ENCODE peak calls at places on chromosomes 13 and 19, in ten cellular contexts. One of them, this sample, is unnamed.

GRCh38 chr13:48500652-48501197 is 32.2 kb downstream of the RCBTB2 start:
- DNase-seq in CD4-positive, alpha-beta T cell: no peak
- DNase-seq in Peyer's patch: no peak
- DNase-seq in AG09309: peak
- DNase-seq in body of pancreas: no peak
- DNase-seq in tibial nerve: no peak
- DNase-seq in stomach: no peak
- DNase-seq in pancreas: no peak
- DNase-seq in fibroblast of the aortic adventitia: peak
- DNase-seq in progenitor cell of endocrine pancreas: no peak
- DNase-seq in this sample: no peak

GRCh38 chr19:51024924-51025323 is 1.5 kb downstream of the KLK11 start:
- DNase-seq in AG09309: no peak
- DNase-seq in tibial nerve: no peak
- DNase-seq in body of pancreas: no peak
- DNase-seq in fibroblast of the aortic adventitia: no peak
- DNase-seq in stomach: no peak
- DNase-seq in pancreas: no peak
- DNase-seq in CD4-positive, alpha-beta T cell: no peak
- DNase-seq in Peyer's patch: no peak
- DNase-seq in progenitor cell of endocrine pancreas: no peak
- DNase-seq in this sample: no peak

GRCh38 chr13:110301606-110302131 is 5.3 kb downstream of the COL4A1 start:
- DNase-seq in body of pancreas: no peak
- DNase-seq in CD4-positive, alpha-beta T cell: no peak
- DNase-seq in tibial nerve: no peak
- DNase-seq in progenitor cell of endocrine pancreas: no peak
- DNase-seq in fibroblast of the aortic adventitia: no peak
- DNase-seq in AG09309: no peak
- DNase-seq in stomach: no peak
- DNase-seq in Peyer's patch: peak
- DNase-seq in pancreas: no peak
- DNase-seq in this sample: no peak

GRCh38 chr13:43684947-43685725 is 101.6 kb downstream of the ENOX1 start:
- DNase-seq in tibial nerve: no peak
- DNase-seq in progenitor cell of endocrine pancreas: no peak
- DNase-seq in AG09309: no peak
- DNase-seq in Peyer's patch: no peak
- DNase-seq in pancreas: no peak
- DNase-seq in stomach: no peak
- DNase-seq in CD4-positive, alpha-beta T cell: no peak
- DNase-seq in fibroblast of the aortic adventitia: no peak
- DNase-seq in body of pancreas: no peak
- DNase-seq in this sample: no peak

GRCh38 chr19:41296323-41296935 is 13.5 kb upstream of the CCDC97 start:
- DNase-seq in pancreas: no peak
- DNase-seq in AG09309: no peak
- DNase-seq in stomach: no peak
- DNase-seq in progenitor cell of endocrine pancreas: no peak
- DNase-seq in fibroblast of the aortic adventitia: no peak
- DNase-seq in CD4-positive, alpha-beta T cell: no peak
- DNase-seq in tibial nerve: no peak
- DNase-seq in Peyer's patch: no peak
- DNase-seq in body of pancreas: no peak
- DNase-seq in this sample: no peak

GRCh38 chr13:42047561-42048322 is 706 bp upstream of the DGKH start:
- DNase-seq in progenitor cell of endocrine pancreas: peak
- DNase-seq in Peyer's patch: peak
- DNase-seq in CD4-positive, alpha-beta T cell: no peak
- DNase-seq in stomach: peak
- DNase-seq in fibroblast of the aortic adventitia: peak
- DNase-seq in pancreas: no peak
- DNase-seq in tibial nerve: peak
- DNase-seq in AG09309: no peak
- DNase-seq in body of pancreas: peak
- DNase-seq in this sample: peak

GRCh38 chr19:15869109-15869555 is 28.7 kb downstream of the CYP4F2 start:
- DNase-seq in CD4-positive, alpha-beta T cell: peak
- DNase-seq in body of pancreas: peak
- DNase-seq in stomach: peak
- DNase-seq in AG09309: no peak
- DNase-seq in pancreas: peak
- DNase-seq in tibial nerve: peak
- DNase-seq in fibroblast of the aortic adventitia: peak
- DNase-seq in progenitor cell of endocrine pancreas: no peak
- DNase-seq in Peyer's patch: peak
- DNase-seq in this sample: no peak

GRCh38 chr13:28459911-28460310 is 35.0 kb downstream of the FLT1 start:
- DNase-seq in body of pancreas: no peak
- DNase-seq in stomach: no peak
- DNase-seq in Peyer's patch: no peak
- DNase-seq in pancreas: no peak
- DNase-seq in progenitor cell of endocrine pancreas: no peak
- DNase-seq in fibroblast of the aortic adventitia: no peak
- DNase-seq in tibial nerve: no peak
- DNase-seq in CD4-positive, alpha-beta T cell: no peak
- DNase-seq in AG09309: no peak
- DNase-seq in this sample: no peak

GRCh38 chr19:1417145-1417544 is 9.8 kb downstream of the DAZAP1 start:
- DNase-seq in AG09309: no peak
- DNase-seq in pancreas: no peak
- DNase-seq in fibroblast of the aortic adventitia: peak
- DNase-seq in progenitor cell of endocrine pancreas: no peak
- DNase-seq in tibial nerve: no peak
- DNase-seq in Peyer's patch: no peak
- DNase-seq in body of pancreas: peak
- DNase-seq in stomach: no peak
- DNase-seq in CD4-positive, alpha-beta T cell: no peak
- DNase-seq in this sample: no peak

GRCh38 chr13:77429320-77430142 is 102.6 kb upstream of the MYCBP2 start:
- DNase-seq in AG09309: peak
- DNase-seq in tibial nerve: no peak
- DNase-seq in body of pancreas: no peak
- DNase-seq in progenitor cell of endocrine pancreas: no peak
- DNase-seq in CD4-positive, alpha-beta T cell: no peak
- DNase-seq in stomach: no peak
- DNase-seq in pancreas: no peak
- DNase-seq in Peyer's patch: no peak
- DNase-seq in fibroblast of the aortic adventitia: no peak
- DNase-seq in this sample: no peak

GRCh38 chr13:48976677-48977625 is 1.2 kb downstream of the FNDC3A start:
- DNase-seq in fibroblast of the aortic adventitia: peak
- DNase-seq in tibial nerve: peak
- DNase-seq in AG09309: no peak
- DNase-seq in body of pancreas: no peak
- DNase-seq in Peyer's patch: no peak
- DNase-seq in stomach: no peak
- DNase-seq in progenitor cell of endocrine pancreas: no peak
- DNase-seq in CD4-positive, alpha-beta T cell: no peak
- DNase-seq in pancreas: peak
- DNase-seq in this sample: no peak

GRCh38 chr13:20847298-20847697 is 55.2 kb downstream of the XPO4 start:
- DNase-seq in CD4-positive, alpha-beta T cell: no peak
- DNase-seq in tibial nerve: no peak
- DNase-seq in stomach: no peak
- DNase-seq in fibroblast of the aortic adventitia: peak
- DNase-seq in AG09309: no peak
- DNase-seq in pancreas: no peak
- DNase-seq in progenitor cell of endocrine pancreas: no peak
- DNase-seq in body of pancreas: no peak
- DNase-seq in Peyer's patch: no peak
- DNase-seq in this sample: no peak

GRCh38 chr19:12139885-12140544 is at the start of gene ZNF20:
- DNase-seq in stomach: peak
- DNase-seq in body of pancreas: peak
- DNase-seq in tibial nerve: peak
- DNase-seq in AG09309: peak
- DNase-seq in fibroblast of the aortic adventitia: peak
- DNase-seq in progenitor cell of endocrine pancreas: peak
- DNase-seq in CD4-positive, alpha-beta T cell: peak
- DNase-seq in pancreas: peak
- DNase-seq in Peyer's patch: peak
- DNase-seq in this sample: peak

GRCh38 chr19:12140545-12141404 is 625 bp upstream of the ZNF20 start:
- DNase-seq in CD4-positive, alpha-beta T cell: peak
- DNase-seq in AG09309: peak
- DNase-seq in Peyer's patch: peak
- DNase-seq in body of pancreas: peak
- DNase-seq in tibial nerve: peak
- DNase-seq in fibroblast of the aortic adventitia: peak
- DNase-seq in stomach: peak
- DNase-seq in progenitor cell of endocrine pancreas: peak
- DNase-seq in pancreas: peak
- DNase-seq in this sample: peak

GRCh38 chr19:12141405-12141736 is 1.2 kb upstream of the ZNF20 start:
- DNase-seq in progenitor cell of endocrine pancreas: no peak
- DNase-seq in body of pancreas: no peak
- DNase-seq in tibial nerve: no peak
- DNase-seq in fibroblast of the aortic adventitia: no peak
- DNase-seq in CD4-positive, alpha-beta T cell: no peak
- DNase-seq in AG09309: no peak
- DNase-seq in pancreas: no peak
- DNase-seq in Peyer's patch: no peak
- DNase-seq in stomach: no peak
- DNase-seq in this sample: no peak

GRCh38 chr19:12139309-12139708 is 841 bp downstream of the ZNF20 start:
- DNase-seq in Peyer's patch: no peak
- DNase-seq in stomach: no peak
- DNase-seq in pancreas: no peak
- DNase-seq in progenitor cell of endocrine pancreas: no peak
- DNase-seq in CD4-positive, alpha-beta T cell: no peak
- DNase-seq in fibroblast of the aortic adventitia: peak
- DNase-seq in tibial nerve: no peak
- DNase-seq in body of pancreas: no peak
- DNase-seq in AG09309: no peak
- DNase-seq in this sample: no peak

GRCh38 chr19:12137541-12137940 is 2.6 kb downstream of the ZNF20 start:
- DNase-seq in CD4-positive, alpha-beta T cell: peak
- DNase-seq in AG09309: no peak
- DNase-seq in tibial nerve: no peak
- DNase-seq in Peyer's patch: no peak
- DNase-seq in fibroblast of the aortic adventitia: no peak
- DNase-seq in body of pancreas: no peak
- DNase-seq in stomach: no peak
- DNase-seq in progenitor cell of endocrine pancreas: no peak
- DNase-seq in pancreas: no peak
- DNase-seq in this sample: no peak
- TF ChIP-seq CTCF in CD4-positive, alpha-beta T cell: peak
- TF ChIP-seq CTCF in AG09309: no peak
- TF ChIP-seq CTCF in tibial nerve: no peak
- TF ChIP-seq CTCF in Peyer's patch: peak
- TF ChIP-seq CTCF in fibroblast of the aortic adventitia: no peak
- TF ChIP-seq CTCF in body of pancreas: no peak
- TF ChIP-seq CTCF in stomach: peak
- TF ChIP-seq CTCF in progenitor cell of endocrine pancreas: no peak
- TF ChIP-seq CTCF in pancreas: no peak
- TF ChIP-seq CTCF in this sample: no peak

DNA sequence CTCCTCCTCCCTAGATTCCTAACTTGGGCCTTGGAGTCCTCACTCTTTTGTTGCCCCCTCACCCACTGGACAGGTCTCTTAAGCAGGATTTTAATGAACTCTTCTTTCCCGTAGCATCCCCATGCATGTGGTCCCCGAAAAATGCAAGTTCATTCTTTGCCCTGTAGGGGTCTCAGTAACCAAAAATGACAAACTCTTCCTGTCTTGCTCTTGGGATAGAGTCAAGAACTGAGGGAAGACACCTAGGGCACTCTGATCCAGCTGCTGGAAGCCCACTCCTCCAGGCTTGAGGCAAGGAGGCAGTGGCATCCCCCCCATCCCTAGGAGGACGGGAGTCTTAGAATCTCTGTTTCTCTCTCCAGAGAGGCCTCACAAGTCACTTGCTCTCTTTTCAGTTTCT is 987.0 kb downstream of the DIAPH3 start:
- DNase-seq in tibial nerve: no peak
- DNase-seq in Peyer's patch: no peak
- DNase-seq in pancreas: no peak
- DNase-seq in progenitor cell of endocrine pancreas: no peak
- DNase-seq in CD4-positive, alpha-beta T cell: no peak
- DNase-seq in body of pancreas: no peak
- DNase-seq in AG09309: no peak
- DNase-seq in stomach: no peak
- DNase-seq in fibroblast of the aortic adventitia: no peak
- DNase-seq in this sample: no peak
- TF ChIP-seq CTCF in tibial nerve: no peak
- TF ChIP-seq CTCF in Peyer's patch: no peak
- TF ChIP-seq CTCF in pancreas: no peak
- TF ChIP-seq CTCF in progenitor cell of endocrine pancreas: no peak
- TF ChIP-seq CTCF in CD4-positive, alpha-beta T cell: no peak
- TF ChIP-seq CTCF in body of pancreas: no peak
- TF ChIP-seq CTCF in AG09309: no peak
- TF ChIP-seq CTCF in stomach: no peak
- TF ChIP-seq CTCF in fibroblast of the aortic adventitia: no peak
- TF ChIP-seq CTCF in this sample: peak

DNA sequence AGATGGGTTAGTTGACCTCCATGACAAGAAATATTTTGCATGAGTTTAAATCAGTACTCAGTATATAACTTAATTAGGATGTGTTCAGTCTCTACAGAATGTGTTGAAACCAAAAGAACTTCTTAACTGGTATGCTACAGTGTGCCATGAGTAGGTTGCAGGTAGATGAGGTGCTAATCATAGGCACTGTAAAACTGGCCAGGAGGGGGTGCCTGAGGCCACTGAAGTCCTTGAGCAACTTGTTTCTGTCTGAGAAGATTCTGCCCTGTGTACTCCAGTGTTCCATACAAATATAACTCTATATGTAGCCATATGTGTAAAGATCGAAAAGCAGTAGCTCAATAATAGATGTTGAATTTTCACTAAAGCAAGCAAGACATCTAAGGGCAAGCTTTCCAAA is 549.2 kb upstream of the KLF12 start:
- DNase-seq in tibial nerve: no peak
- DNase-seq in fibroblast of the aortic adventitia: peak
- DNase-seq in body of pancreas: no peak
- DNase-seq in CD4-positive, alpha-beta T cell: no peak
- DNase-seq in pancreas: no peak
- DNase-seq in Peyer's patch: no peak
- DNase-seq in progenitor cell of endocrine pancreas: no peak
- DNase-seq in stomach: no peak
- DNase-seq in AG09309: no peak
- DNase-seq in this sample: peak
- TF ChIP-seq CTCF in tibial nerve: no peak
- TF ChIP-seq CTCF in fibroblast of the aortic adventitia: peak
- TF ChIP-seq CTCF in body of pancreas: no peak
- TF ChIP-seq CTCF in CD4-positive, alpha-beta T cell: no peak
- TF ChIP-seq CTCF in pancreas: no peak
- TF ChIP-seq CTCF in Peyer's patch: no peak
- TF ChIP-seq CTCF in progenitor cell of endocrine pancreas: no peak
- TF ChIP-seq CTCF in stomach: no peak
- TF ChIP-seq CTCF in AG09309: peak
- TF ChIP-seq CTCF in this sample: no peak

DNA sequence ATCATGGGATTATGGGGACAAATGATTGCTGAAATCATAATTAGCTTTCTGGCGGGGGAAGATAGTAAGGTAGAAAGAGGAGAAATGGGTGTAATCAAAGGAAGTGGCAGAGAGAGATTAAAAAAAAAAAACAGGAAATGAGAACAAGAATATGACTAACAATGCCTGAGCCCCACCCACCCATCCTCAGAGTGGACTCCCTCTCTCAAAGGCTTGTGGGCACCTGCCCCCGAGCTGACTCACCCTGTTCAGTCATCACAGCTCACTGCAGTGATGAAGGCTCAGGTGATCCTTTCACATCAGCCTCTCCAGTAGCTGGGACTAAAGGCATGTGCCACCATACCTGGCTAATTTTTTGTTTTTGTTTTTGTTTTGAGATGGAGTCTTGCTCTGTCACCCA is 26.4 kb upstream of the TPT1 start:
- DNase-seq in body of pancreas: peak
- DNase-seq in stomach: peak
- DNase-seq in progenitor cell of endocrine pancreas: no peak
- DNase-seq in CD4-positive, alpha-beta T cell: peak
- DNase-seq in Peyer's patch: peak
- DNase-seq in pancreas: peak
- DNase-seq in fibroblast of the aortic adventitia: peak
- DNase-seq in AG09309: peak
- DNase-seq in tibial nerve: no peak
- DNase-seq in this sample: no peak
- TF ChIP-seq CTCF in body of pancreas: no peak
- TF ChIP-seq CTCF in stomach: no peak
- TF ChIP-seq CTCF in progenitor cell of endocrine pancreas: no peak
- TF ChIP-seq CTCF in CD4-positive, alpha-beta T cell: no peak
- TF ChIP-seq CTCF in Peyer's patch: no peak
- TF ChIP-seq CTCF in pancreas: no peak
- TF ChIP-seq CTCF in fibroblast of the aortic adventitia: no peak
- TF ChIP-seq CTCF in AG09309: no peak
- TF ChIP-seq CTCF in tibial nerve: no peak
- TF ChIP-seq CTCF in this sample: no peak

This sample was measured in endothelial cell.